ENCODE peak calls at places on chromosome 13, in six cellular contexts. F, E, L, R, M and S are unnamed samples.
A peak's percentile ranks its signal among the peaks of the same experiment; 100 is the strongest.

GRCh38 chr13:101473458-101473857 is 21.0 kb downstream of the ITGBL1 start:
- DNase-seq in F (peak; percentile 77), E (no peak), L (no peak), R (peak; percentile 11), M (peak; percentile 82), S (no peak)

GRCh38 chr13:24709186-24709913 is 29.1 kb downstream of the ATP12A start:
- DNase-seq in F (peak; percentile 48), E (peak; percentile 53), L (no peak), R (no peak), M (no peak), S (no peak)

GRCh38 chr13:29591310-29591709 is 4.2 kb downstream of the SLC7A1 start:
- DNase-seq in F (no peak), E (no peak), L (no peak), R (no peak), M (peak; percentile 53), S (no peak)

GRCh38 chr13:77579971-77580370 is 44.5 kb downstream of the SCEL start:
- DNase-seq in F (no peak), E (no peak), L (peak; percentile 57), R (no peak), M (no peak), S (no peak)

GRCh38 chr13:98586400-98587144 is 9.7 kb upstream of the STK24 start:
- DNase-seq in F (no peak), E (no peak), L (peak; percentile 94), R (no peak), M (no peak), S (no peak)

GRCh38 chr13:33349314-33349995 is 63.9 kb upstream of the STARD13 start:
- DNase-seq in F (no peak), E (no peak), L (no peak), R (peak; percentile 27), M (no peak), S (no peak)

GRCh38 chr13:110334841-110335490 is 27.9 kb downstream of the COL4A2 start:
- DNase-seq in F (peak; percentile 21), E (no peak), L (no peak), R (no peak), M (no peak), S (no peak)

GRCh38 chr13:25659091-25659502 is 287.3 kb downstream of the ATP8A2 start:
- DNase-seq in F (no peak), E (no peak), L (no peak), R (no peak), M (no peak), S (no peak)

GRCh38 chr13:99087954-99088491 is 110.2 kb upstream of the DOCK9 start:
- DNase-seq in F (no peak), E (no peak), L (peak; percentile 55), R (no peak), M (no peak), S (no peak)

GRCh38 chr13:104831823-104832222 is 1703.6 kb downstream of the EFNB2 start:
- DNase-seq in F (no peak), E (no peak), L (peak; percentile 78), R (no peak), M (no peak), S (no peak)

GRCh38 chr13:52938065-52938464 is 89.6 kb upstream of the PCDH8 start:
- DNase-seq in F (peak; percentile 16), E (no peak), L (no peak), R (no peak), M (no peak), S (no peak)

GRCh38 chr13:79245937-79246574 is 160.0 kb downstream of the RBM26 start:
- DNase-seq in F (no peak), E (no peak), L (no peak), R (no peak), M (no peak), S (no peak)

GRCh38 chr13:59750860-59751259 is 412.9 kb downstream of the DIAPH3 start:
- DNase-seq in F (peak; percentile 95), E (no peak), L (peak; percentile 40), R (no peak), M (peak; percentile 89), S (no peak)

GRCh38 chr13:53198017-53198416 is 169.4 kb downstream of the OLFM4 start:
- DNase-seq in F (no peak), E (no peak), L (peak; percentile 78), R (no peak), M (no peak), S (no peak)